ENCODE peak calls at places on chromosomes 16 and 17, in seven cellular contexts. W is fibroblast of pulmonary artery; O is BJ; U is CD4-positive, alpha-beta T cell; A is GM10248; E is MCF 10A; Y is left lung. F is an unnamed sample.

GRCh38 chr17:29592850-29593545 is at the start of gene ANKRD13B:
- DNase-seq in W (no peak), O (no peak), U (peak), A (peak), E (peak), Y (no peak), F (no peak)

GRCh38 chr17:34852614-34853013 is 108.6 kb downstream of the CCT6B start:
- DNase-seq in W (no peak), O (no peak), U (no peak), A (no peak), E (no peak), Y (no peak), F (no peak)

GRCh38 chr17:48123111-48123510 is 15.5 kb downstream of the SNX11 start:
- DNase-seq in W (no peak), O (no peak), U (no peak), A (no peak), E (no peak), Y (no peak), F (no peak)

GRCh38 chr16:64409762-64410161 is 712.1 kb downstream of the CDH11 start:
- DNase-seq in W (no peak), O (no peak), U (no peak), A (no peak), E (no peak), Y (no peak), F (no peak)

GRCh38 chr16:4529085-4530060 is 9.2 kb downstream of the CDIP1 start:
- DNase-seq in W (peak), O (no peak), U (no peak), A (peak), E (no peak), Y (no peak), F (no peak)

GRCh38 chr16:86077243-86077940 is 178.4 kb downstream of the IRF8 start:
- DNase-seq in W (no peak), O (no peak), U (no peak), A (no peak), E (no peak), Y (no peak), F (no peak)

GRCh38 chr17:77417575-77417974 is 276.8 kb downstream of the SEC14L1 start:
- DNase-seq in W (no peak), O (no peak), U (no peak), A (no peak), E (no peak), Y (no peak), F (no peak)

GRCh38 chr17:49972486-49973270 is 3.7 kb downstream of the DLX4 start:
- DNase-seq in W (no peak), O (no peak), U (no peak), A (no peak), E (no peak), Y (no peak), F (no peak)

GRCh38 chr16:66304151-66304550 is 62.3 kb upstream of the CDH5 start:
- DNase-seq in W (no peak), O (no peak), U (no peak), A (no peak), E (no peak), Y (no peak), F (no peak)

GRCh38 chr16:86199871-86200700 is 301.1 kb downstream of the IRF8 start:
- DNase-seq in W (no peak), O (no peak), U (no peak), A (no peak), E (no peak), Y (no peak), F (no peak)

GRCh38 chr17:1493291-1493980 is 950 bp upstream of the MYO1C start:
- DNase-seq in W (no peak), O (no peak), U (no peak), A (no peak), E (no peak), Y (peak), F (peak)

GRCh38 chr16:71367243-71367976 is 8.9 kb downstream of the CALB2 start:
- DNase-seq in W (peak), O (no peak), U (no peak), A (peak), E (peak), Y (no peak), F (no peak)
- TF ChIP-seq CTCF in W (peak), O (peak), U (no peak), A (peak), E (peak), Y (peak), F (peak)

DNA sequence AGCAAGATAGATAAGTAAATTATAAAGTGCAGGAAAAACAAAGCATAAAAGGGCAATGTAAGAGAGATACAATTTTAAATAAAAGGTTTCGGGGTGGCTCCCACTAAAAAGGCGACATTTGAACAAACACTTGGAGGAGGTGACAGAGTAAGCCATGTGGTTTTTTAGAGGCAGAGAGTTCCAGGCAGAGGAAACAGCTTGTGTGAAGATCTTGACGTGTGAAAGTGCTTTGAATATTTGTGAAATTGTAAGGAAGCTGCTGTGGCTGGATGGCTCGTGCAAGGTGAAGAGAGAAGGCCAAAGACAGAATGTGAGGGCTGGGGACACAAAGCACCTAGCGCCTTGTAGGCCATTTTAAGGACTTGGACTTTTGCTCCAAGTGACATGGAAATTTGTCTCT is 28.6 kb upstream of the HYDIN start:
- DNase-seq in W (no peak), O (no peak), U (no peak), A (no peak), E (no peak), Y (no peak), F (no peak)
- TF ChIP-seq CTCF in W (no peak), O (no peak), U (no peak), A (no peak), E (no peak), Y (no peak), F (no peak)

DNA sequence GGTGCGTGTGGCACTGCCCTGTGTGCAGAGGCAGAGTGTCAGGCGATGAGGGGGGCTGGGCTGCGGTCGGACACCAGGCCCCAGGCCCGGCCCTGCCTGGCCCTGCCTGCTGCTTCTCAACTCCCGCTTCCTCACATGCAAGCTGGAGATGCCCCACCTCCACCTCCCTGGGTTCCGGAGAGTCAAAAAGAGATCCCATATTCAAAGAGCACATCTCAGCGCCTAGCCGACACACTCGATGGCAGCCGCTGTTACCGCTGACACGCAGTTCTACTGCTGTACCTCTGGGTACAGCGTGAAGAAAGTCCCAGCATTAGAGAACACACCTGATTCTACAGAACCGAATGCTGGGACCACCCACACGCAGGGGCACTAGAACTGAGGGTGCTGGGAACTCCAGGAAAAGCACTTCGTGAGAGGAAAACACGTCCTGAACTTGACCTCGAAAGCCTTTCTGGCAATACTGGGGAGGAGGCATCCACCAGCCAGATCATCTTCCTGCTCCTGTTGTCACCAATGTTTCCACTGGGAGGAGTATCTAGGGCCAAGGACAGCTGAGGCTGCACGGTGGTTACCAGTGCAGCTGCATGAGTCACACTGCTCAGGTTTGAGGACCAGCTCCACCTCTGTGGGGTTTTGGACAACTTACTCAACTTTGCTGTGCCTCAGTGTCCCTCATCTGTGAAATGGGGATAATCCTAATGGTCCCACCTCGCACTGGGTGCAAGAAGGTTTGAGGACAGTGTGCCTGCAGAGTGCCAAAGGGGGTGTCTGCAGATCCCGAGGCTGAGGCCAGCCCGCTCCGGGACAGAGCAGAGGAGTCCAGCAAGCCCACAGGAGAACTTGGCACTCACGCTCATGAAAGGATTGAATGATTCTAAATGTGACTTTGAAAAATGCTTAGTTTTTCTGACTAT is 100.4 kb upstream of the DNAH17 start:
- DNase-seq in W (no peak), O (no peak), U (no peak), A (peak), E (peak), Y (no peak), F (no peak)
- TF ChIP-seq CTCF in W (no peak), O (no peak), U (no peak), A (no peak), E (no peak), Y (no peak), F (no peak)

GRCh38 chr16:25140459-25140858 is 28.9 kb downstream of the LCMT1 start:
- DNase-seq in W (no peak), O (no peak), U (no peak), A (no peak), E (no peak), Y (no peak), F (no peak)

GRCh38 chr16:25138130-25138529 is 26.6 kb downstream of the LCMT1 start:
- DNase-seq in W (no peak), O (no peak), U (no peak), A (no peak), E (no peak), Y (no peak), F (no peak)

GRCh38 chr16:25148568-25149215 is 37.1 kb downstream of the LCMT1 start:
- DNase-seq in W (no peak), O (no peak), U (no peak), A (no peak), E (no peak), Y (no peak), F (no peak)

GRCh38 chr16:25141648-25142047 is 30.1 kb downstream of the LCMT1 start:
- DNase-seq in W (no peak), O (no peak), U (no peak), A (no peak), E (no peak), Y (no peak), F (no peak)

DNA sequence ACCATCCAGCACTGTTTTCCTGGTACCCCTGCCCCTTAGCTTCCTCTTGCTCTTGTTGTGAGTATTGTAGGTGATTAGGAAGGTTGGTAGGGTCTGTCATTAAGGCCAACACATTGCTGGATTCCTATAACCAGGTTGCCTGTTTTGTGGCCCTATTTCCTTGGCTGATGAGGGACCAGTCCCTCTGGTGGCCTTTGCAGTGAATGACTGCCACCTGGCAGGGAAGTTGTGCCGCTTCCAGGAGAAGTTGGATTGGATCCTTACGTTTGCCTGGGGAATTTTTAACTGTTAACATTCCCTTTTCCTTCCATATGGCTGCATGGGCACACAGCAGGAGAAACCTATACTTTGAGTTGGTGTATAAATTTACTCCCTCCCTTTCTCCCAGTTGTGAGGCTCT is 32.4 kb downstream of the LCMT1 start:
- DNase-seq in W (no peak), O (no peak), U (no peak), A (no peak), E (peak), Y (no peak), F (no peak)
- TF ChIP-seq CTCF in W (peak), O (peak), U (no peak), A (peak), E (peak), Y (no peak), F (peak)

GRCh38 chr17:32593003-32593402 is 106.2 kb downstream of the CDK5R1 start:
- DNase-seq in W (no peak), O (no peak), U (no peak), A (no peak), E (no peak), Y (no peak), F (no peak)
- TF ChIP-seq CTCF in W (no peak), O (no peak), U (no peak), A (no peak), E (no peak), Y (no peak), F (no peak)

GRCh38 chr16:81198635-81199034 is 39.9 kb upstream of the BCO1 start:
- DNase-seq in W (peak), O (no peak), U (no peak), A (no peak), E (no peak), Y (no peak), F (no peak)
- TF ChIP-seq CTCF in W (peak), O (peak), U (no peak), A (no peak), E (peak), Y (no peak), F (no peak)

GRCh38 chr17:30824356-30825145 is at the start of gene CRLF3:
- DNase-seq in W (peak), O (peak), U (peak), A (peak), E (peak), Y (peak), F (peak)
- TF ChIP-seq CTCF in W (peak), O (peak), U (peak), A (peak), E (peak), Y (peak), F (peak)